ENCODE peak calls at places on chromosomes 4 and X, in four cellular contexts. F, Y, Z and E are unnamed samples.
A peak's percentile ranks its signal among the peaks of the same experiment; 100 is the strongest.

GRCh38 chr4:16337936-16338335 is 111.7 kb upstream of the TAPT1 start:
- DNase-seq in F (no peak), Y (peak; percentile 1), Z (peak; percentile 50), E (no peak)

GRCh38 chrX:54786972-54787371 is 11.1 kb downstream of the ITIH6 start:
- DNase-seq in F (no peak), Y (peak; percentile 18), Z (no peak), E (peak; percentile 36)

GRCh38 chrX:68498044-68498507 is 775 bp upstream of the YIPF6 start:
- DNase-seq in F (no peak), Y (peak; percentile 25), Z (peak; percentile 30), E (peak; percentile 81)

GRCh38 chr4:30538794-30539193 is 181.4 kb upstream of the PCDH7 start:
- DNase-seq in F (no peak), Y (no peak), Z (no peak), E (no peak)

GRCh38 chrX:134173541-134174272 is 63.3 kb upstream of the CCDC160 start:
- DNase-seq in F (peak; percentile 34), Y (no peak), Z (no peak), E (no peak)

GRCh38 chr4:169657470-169658107 is 37.2 kb downstream of the CLCN3 start:
- DNase-seq in F (no peak), Y (no peak), Z (no peak), E (no peak)

GRCh38 chrX:84469226-84469625 is 33.0 kb downstream of the HDX start:
- DNase-seq in F (no peak), Y (no peak), Z (peak; percentile 32), E (no peak)

GRCh38 chr4:151013491-151013890 is 1.6 kb downstream of the LRBA start:
- DNase-seq in F (no peak), Y (peak; percentile 10), Z (no peak), E (no peak)

GRCh38 chr4:44978035-44978434 is 251.7 kb upstream of the GNPDA2 start:
- DNase-seq in F (no peak), Y (no peak), Z (no peak), E (no peak)

GRCh38 chrX:119482497-119483480 is 14.5 kb downstream of the SLC25A5 start:
- DNase-seq in F (peak; percentile 66), Y (no peak), Z (peak; percentile 14), E (peak; percentile 79)

GRCh38 chr4:161252520-161253141 is 911.2 kb downstream of the FSTL5 start:
- DNase-seq in F (no peak), Y (peak; percentile 15), Z (peak; percentile 58), E (peak; percentile 26)

GRCh38 chr4:113499696-113500095 is 261.8 kb downstream of the CAMK2D start:
- DNase-seq in F (no peak), Y (peak; percentile 5), Z (no peak), E (no peak)

GRCh38 chr4:42906906-42907774 is 14.6 kb downstream of the GRXCR1 start:
- DNase-seq in F (no peak), Y (peak; percentile 43), Z (peak; percentile 9), E (no peak)

GRCh38 chrX:132489256-132490085 is 633 bp upstream of the MBNL3 start:
- DNase-seq in F (peak; percentile 58), Y (peak; percentile 38), Z (peak; percentile 29), E (peak; percentile 29)

GRCh38 chrX:47321386-47321785 is 49.0 kb upstream of the ZNF157 start:
- DNase-seq in F (no peak), Y (no peak), Z (no peak), E (peak; percentile 11)

GRCh38 chr4:1668488-1668840 is 15.6 kb downstream of the FAM53A start:
- DNase-seq in F (no peak), Y (no peak), Z (no peak), E (no peak)

GRCh38 chr4:110310795-110311194 is 112.4 kb upstream of the ELOVL6 start:
- DNase-seq in F (no peak), Y (no peak), Z (peak; percentile 13), E (no peak)

GRCh38 chrX:132957211-132958085 is 981 bp downstream of the HS6ST2 start:
- DNase-seq in F (no peak), Y (peak; percentile 8), Z (no peak), E (peak; percentile 2)

GRCh38 chr4:40564004-40564403 is 65.7 kb downstream of the RBM47 start:
- DNase-seq in F (no peak), Y (no peak), Z (peak; percentile 77), E (peak; percentile 43)

GRCh38 chr4:102324725-102325124 is 20.6 kb downstream of the SLC39A8 start:
- DNase-seq in F (no peak), Y (no peak), Z (no peak), E (no peak)

GRCh38 chrX:136112781-136113180 is 34.6 kb upstream of the FHL1 start:
- DNase-seq in F (no peak), Y (no peak), Z (no peak), E (no peak)

GRCh38 chrX:110188701-110189558 is 129.0 kb downstream of the AMMECR1 start:
- DNase-seq in F (peak; percentile 18), Y (no peak), Z (peak; percentile 71), E (no peak)

GRCh38 chr4:6614701-6615230 is 25.7 kb upstream of the MRFAP1 start:
- DNase-seq in F (no peak), Y (no peak), Z (no peak), E (no peak)

GRCh38 chrX:154334496-154334895 is 38.9 kb downstream of the TKTL1 start:
- DNase-seq in F (no peak), Y (no peak), Z (no peak), E (no peak)

GRCh38 chr4:92387459-92388069 is 83.8 kb downstream of the GRID2 start:
- DNase-seq in F (no peak), Y (peak; percentile 16), Z (peak; percentile 57), E (peak; percentile 6)

GRCh38 chr4:152352645-152353116 is 183.2 kb downstream of the FBXW7 start:
- DNase-seq in F (no peak), Y (peak; percentile 71), Z (peak; percentile 91), E (peak; percentile 81)

GRCh38 chr4:14880805-14881204 is 121.5 kb upstream of the CPEB2 start:
- DNase-seq in F (no peak), Y (no peak), Z (no peak), E (no peak)

GRCh38 chr4:137656661-137657060 is 124.4 kb upstream of the PCDH18 start:
- DNase-seq in F (no peak), Y (no peak), Z (no peak), E (no peak)

GRCh38 chrX:83495882-83496281 is 12.2 kb upstream of the POU3F4 start:
- DNase-seq in F (no peak), Y (no peak), Z (no peak), E (no peak)

GRCh38 chrX:13013353-13014110 is 30.9 kb downstream of the FAM9C start:
- DNase-seq in F (peak; percentile 74), Y (no peak), Z (no peak), E (peak; percentile 64)